ENCODE peak calls at places on chromosomes 5 and 9, in seven cellular contexts. One of them, this sample, is unnamed.

GRCh38 chr5:16992444-16992843 is 56.4 kb upstream of the MYO10 start:
- DNase-seq in left ventricle myocardium inferior: no peak
- DNase-seq in tibial nerve: no peak
- DNase-seq in sigmoid colon: no peak
- DNase-seq in IMR-90: no peak
- DNase-seq in body of pancreas: no peak
- DNase-seq in PC-3: no peak
- DNase-seq in this sample: no peak

GRCh38 chr9:88805217-88805943 is 185.9 kb upstream of the S1PR3 start:
- DNase-seq in left ventricle myocardium inferior: no peak
- DNase-seq in tibial nerve: no peak
- DNase-seq in sigmoid colon: no peak
- DNase-seq in IMR-90: no peak
- DNase-seq in body of pancreas: no peak
- DNase-seq in PC-3: no peak
- DNase-seq in this sample: no peak

GRCh38 chr9:134858051-134858841 is 22.4 kb upstream of the FCN2 start:
- DNase-seq in left ventricle myocardium inferior: no peak
- DNase-seq in tibial nerve: no peak
- DNase-seq in sigmoid colon: peak; percentile 56
- DNase-seq in IMR-90: peak; percentile 38
- DNase-seq in body of pancreas: no peak
- DNase-seq in PC-3: peak; percentile 50
- DNase-seq in this sample: no peak

GRCh38 chr9:132350861-132351315 is 3.9 kb downstream of the SETX start:
- DNase-seq in left ventricle myocardium inferior: no peak
- DNase-seq in tibial nerve: no peak
- DNase-seq in sigmoid colon: no peak
- DNase-seq in IMR-90: peak; percentile 6
- DNase-seq in body of pancreas: no peak
- DNase-seq in PC-3: no peak
- DNase-seq in this sample: no peak

GRCh38 chr9:133916159-133916541 is 76.0 kb downstream of the VAV2 start:
- DNase-seq in left ventricle myocardium inferior: no peak
- DNase-seq in tibial nerve: no peak
- DNase-seq in sigmoid colon: no peak
- DNase-seq in IMR-90: no peak
- DNase-seq in body of pancreas: peak; percentile 46
- DNase-seq in PC-3: no peak
- DNase-seq in this sample: no peak

GRCh38 chr5:28810751-28811136 is 1772.4 kb upstream of the CDH9 start:
- DNase-seq in left ventricle myocardium inferior: no peak
- DNase-seq in tibial nerve: no peak
- DNase-seq in sigmoid colon: no peak
- DNase-seq in IMR-90: no peak
- DNase-seq in body of pancreas: no peak
- DNase-seq in PC-3: peak; percentile 19
- DNase-seq in this sample: no peak

GRCh38 chr5:55438931-55439477 is 95.8 kb downstream of the PLPP1 start:
- DNase-seq in left ventricle myocardium inferior: no peak
- DNase-seq in tibial nerve: no peak
- DNase-seq in sigmoid colon: peak; percentile 87
- DNase-seq in IMR-90: peak; percentile 82
- DNase-seq in body of pancreas: peak; percentile 24
- DNase-seq in PC-3: peak; percentile 4
- DNase-seq in this sample: peak; percentile 69

GRCh38 chr5:108696951-108697715 is 50.6 kb upstream of the FER start:
- DNase-seq in left ventricle myocardium inferior: no peak
- DNase-seq in tibial nerve: no peak
- DNase-seq in sigmoid colon: no peak
- DNase-seq in IMR-90: no peak
- DNase-seq in body of pancreas: no peak
- DNase-seq in PC-3: no peak
- DNase-seq in this sample: no peak

GRCh38 chr5:72871358-72872024 is 55.0 kb downstream of the TNPO1 start:
- DNase-seq in left ventricle myocardium inferior: no peak
- DNase-seq in tibial nerve: no peak
- DNase-seq in sigmoid colon: no peak
- DNase-seq in IMR-90: peak; percentile 51
- DNase-seq in body of pancreas: no peak
- DNase-seq in PC-3: no peak
- DNase-seq in this sample: no peak

GRCh38 chr5:94174748-94175411 is 433.5 kb upstream of the POU5F2 start:
- DNase-seq in left ventricle myocardium inferior: no peak
- DNase-seq in tibial nerve: no peak
- DNase-seq in sigmoid colon: no peak
- DNase-seq in IMR-90: peak; percentile 69
- DNase-seq in body of pancreas: no peak
- DNase-seq in PC-3: peak; percentile 51
- DNase-seq in this sample: no peak

GRCh38 chr5:176534640-176535039 is 2.6 kb downstream of the RNF44 start:
- DNase-seq in left ventricle myocardium inferior: no peak
- DNase-seq in tibial nerve: no peak
- DNase-seq in sigmoid colon: no peak
- DNase-seq in IMR-90: no peak
- DNase-seq in body of pancreas: no peak
- DNase-seq in PC-3: no peak
- DNase-seq in this sample: no peak

GRCh38 chr9:14056235-14056930 is 257.6 kb downstream of the NFIB start:
- DNase-seq in left ventricle myocardium inferior: no peak
- DNase-seq in tibial nerve: no peak
- DNase-seq in sigmoid colon: no peak
- DNase-seq in IMR-90: no peak
- DNase-seq in body of pancreas: no peak
- DNase-seq in PC-3: no peak
- DNase-seq in this sample: no peak

GRCh38 chr9:137217276-137218211 is 4.5 kb downstream of the RNF208 start:
- DNase-seq in left ventricle myocardium inferior: peak; percentile 75
- DNase-seq in tibial nerve: peak; percentile 48
- DNase-seq in sigmoid colon: no peak
- DNase-seq in IMR-90: no peak
- DNase-seq in body of pancreas: peak; percentile 93
- DNase-seq in PC-3: peak; percentile 84
- DNase-seq in this sample: no peak

GRCh38 chr9:15484802-15485201 is 26.0 kb downstream of the PSIP1 start:
- DNase-seq in left ventricle myocardium inferior: no peak
- DNase-seq in tibial nerve: no peak
- DNase-seq in sigmoid colon: no peak
- DNase-seq in IMR-90: no peak
- DNase-seq in body of pancreas: no peak
- DNase-seq in PC-3: no peak
- DNase-seq in this sample: no peak
- H3K36me3 ChIP-seq in left ventricle myocardium inferior: peaks cover 17% of the 10 kb centered on the region
- H3K36me3 ChIP-seq in tibial nerve: no peaks in the 10 kb centered on the region
- H3K36me3 ChIP-seq in sigmoid colon: peaks cover 34% of the 10 kb centered on the region
- H3K36me3 ChIP-seq in IMR-90: peaks cover 6% of the 10 kb centered on the region
- H3K36me3 ChIP-seq in body of pancreas: no peaks in the 10 kb centered on the region
- H3K36me3 ChIP-seq in PC-3: peaks cover 10% of the 10 kb centered on the region
- H3K36me3 ChIP-seq in this sample: no peaks in the 10 kb centered on the region

DNA sequence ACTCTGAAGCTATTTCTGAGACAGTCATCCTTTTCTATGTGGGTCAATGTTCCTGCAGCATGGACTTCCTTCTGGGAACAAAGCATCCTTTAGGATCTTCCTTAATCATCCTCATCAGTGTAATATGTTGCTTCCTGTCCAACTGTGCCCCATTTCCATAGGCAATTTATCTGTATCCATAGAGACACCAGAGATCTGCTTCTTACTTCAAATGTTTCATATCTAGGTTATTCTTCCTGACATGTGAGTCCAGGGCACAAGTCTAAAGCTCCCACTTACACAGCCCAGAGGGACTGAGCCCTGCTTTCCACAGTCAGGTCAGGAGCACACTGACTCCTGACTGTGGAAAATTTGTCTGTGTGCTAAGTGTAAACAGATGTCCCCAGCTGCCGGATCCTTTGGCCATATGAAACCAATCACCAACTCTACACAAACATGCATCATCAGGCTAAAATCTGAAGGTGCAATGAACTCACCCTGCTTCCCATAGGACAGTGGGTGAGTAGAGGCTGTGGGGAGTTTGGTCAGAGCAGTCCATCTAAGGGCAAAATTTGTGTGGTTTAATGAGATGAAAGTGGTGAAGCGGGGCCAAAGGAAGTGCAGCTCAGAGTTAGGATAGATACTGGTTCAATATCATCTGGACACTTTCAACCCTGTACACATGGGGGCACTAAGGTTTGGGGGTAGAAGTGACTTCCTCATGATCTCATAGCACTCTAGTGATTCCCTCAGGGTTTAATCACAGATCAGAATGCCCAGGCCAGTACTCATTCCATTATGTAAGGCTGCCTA is 85.2 kb upstream of the TNC start:
- DNase-seq in left ventricle myocardium inferior: peak; percentile 28
- DNase-seq in tibial nerve: no peak
- DNase-seq in sigmoid colon: peak; percentile 88
- DNase-seq in IMR-90: peak; percentile 94
- DNase-seq in body of pancreas: no peak
- DNase-seq in PC-3: no peak
- DNase-seq in this sample: peak; percentile 30
- H3K4me1 ChIP-seq in left ventricle myocardium inferior: no peaks in the 10 kb centered on the region
- H3K4me1 ChIP-seq in tibial nerve: no peaks in the 10 kb centered on the region
- H3K4me1 ChIP-seq in sigmoid colon: peaks cover 49% of the 10 kb centered on the region
- H3K4me1 ChIP-seq in IMR-90: peaks cover 23% of the 10 kb centered on the region
- H3K4me1 ChIP-seq in body of pancreas: no peaks in the 10 kb centered on the region
- H3K4me1 ChIP-seq in PC-3: peaks cover 33% of the 10 kb centered on the region
- H3K4me1 ChIP-seq in this sample: no peaks in the 10 kb centered on the region

GRCh38 chr5:2140501-2140900 is 257.8 kb upstream of the IRX4 start:
- DNase-seq in left ventricle myocardium inferior: no peak
- DNase-seq in tibial nerve: no peak
- DNase-seq in sigmoid colon: no peak
- DNase-seq in IMR-90: no peak
- DNase-seq in body of pancreas: no peak
- DNase-seq in PC-3: no peak
- DNase-seq in this sample: no peak

GRCh38 chr5:2138896-2139295 is 256.2 kb upstream of the IRX4 start:
- DNase-seq in left ventricle myocardium inferior: no peak
- DNase-seq in tibial nerve: no peak
- DNase-seq in sigmoid colon: no peak
- DNase-seq in IMR-90: no peak
- DNase-seq in body of pancreas: no peak
- DNase-seq in PC-3: no peak
- DNase-seq in this sample: no peak

GRCh38 chr5:2137444-2138050 is 254.8 kb upstream of the IRX4 start:
- DNase-seq in left ventricle myocardium inferior: no peak
- DNase-seq in tibial nerve: no peak
- DNase-seq in sigmoid colon: no peak
- DNase-seq in IMR-90: no peak
- DNase-seq in body of pancreas: no peak
- DNase-seq in PC-3: no peak
- DNase-seq in this sample: no peak

GRCh38 chr5:2141254-2142000 is 258.7 kb upstream of the IRX4 start:
- DNase-seq in left ventricle myocardium inferior: no peak
- DNase-seq in tibial nerve: no peak
- DNase-seq in sigmoid colon: no peak
- DNase-seq in IMR-90: no peak
- DNase-seq in body of pancreas: no peak
- DNase-seq in PC-3: no peak
- DNase-seq in this sample: no peak

GRCh38 chr5:2139478-2139877 is 256.8 kb upstream of the IRX4 start:
- DNase-seq in left ventricle myocardium inferior: no peak
- DNase-seq in tibial nerve: no peak
- DNase-seq in sigmoid colon: no peak
- DNase-seq in IMR-90: no peak
- DNase-seq in body of pancreas: no peak
- DNase-seq in PC-3: no peak
- DNase-seq in this sample: no peak
- H3K27me3 ChIP-seq in left ventricle myocardium inferior: peaks cover 91% of the 10 kb centered on the region
- H3K27me3 ChIP-seq in tibial nerve: no peaks in the 10 kb centered on the region
- H3K27me3 ChIP-seq in sigmoid colon: peaks cover 6% of the 10 kb centered on the region
- H3K27me3 ChIP-seq in IMR-90: no peaks in the 10 kb centered on the region
- H3K27me3 ChIP-seq in body of pancreas: no peaks in the 10 kb centered on the region
- H3K27me3 ChIP-seq in PC-3: peaks cover 42% of the 10 kb centered on the region
- H3K27me3 ChIP-seq in this sample: no peaks in the 10 kb centered on the region

DNA sequence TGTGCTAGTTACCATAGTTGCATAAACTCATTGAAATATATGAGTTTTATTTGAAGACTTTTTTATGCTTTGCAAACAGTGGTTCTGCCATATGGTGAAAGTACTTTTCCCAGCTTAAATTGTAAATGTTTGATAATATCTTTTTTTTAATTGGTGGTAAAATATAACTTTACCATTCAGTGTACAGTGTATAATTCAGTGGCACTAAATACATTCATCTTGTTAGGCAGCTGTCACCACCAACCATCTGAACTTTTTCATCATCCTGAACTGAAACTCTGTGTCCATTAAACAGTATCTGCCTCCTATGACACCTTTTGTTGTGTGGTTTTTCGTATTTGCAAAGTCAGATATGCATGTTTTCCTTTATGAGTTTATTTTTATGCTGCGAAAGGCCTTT is 45.1 kb downstream of the FBXO38 start:
- DNase-seq in left ventricle myocardium inferior: no peak
- DNase-seq in tibial nerve: no peak
- DNase-seq in sigmoid colon: no peak
- DNase-seq in IMR-90: no peak
- DNase-seq in body of pancreas: no peak
- DNase-seq in PC-3: no peak
- DNase-seq in this sample: no peak
- H3K36me3 ChIP-seq in left ventricle myocardium inferior: peaks cover 72% of the 10 kb centered on the region
- H3K36me3 ChIP-seq in tibial nerve: peaks cover 4% of the 10 kb centered on the region
- H3K36me3 ChIP-seq in sigmoid colon: peaks cover 59% of the 10 kb centered on the region
- H3K36me3 ChIP-seq in IMR-90: peaks cover 40% of the 10 kb centered on the region
- H3K36me3 ChIP-seq in body of pancreas: peaks cover 10% of the 10 kb centered on the region
- H3K36me3 ChIP-seq in PC-3: peaks cover 49% of the 10 kb centered on the region
- H3K36me3 ChIP-seq in this sample: no peaks in the 10 kb centered on the region

GRCh38 chr5:174606153-174606552 is 118.2 kb upstream of the MSX2 start:
- DNase-seq in left ventricle myocardium inferior: no peak
- DNase-seq in tibial nerve: no peak
- DNase-seq in sigmoid colon: no peak
- DNase-seq in IMR-90: no peak
- DNase-seq in body of pancreas: no peak
- DNase-seq in PC-3: no peak
- DNase-seq in this sample: no peak
- H3K4me1 ChIP-seq in left ventricle myocardium inferior: no peaks in the 10 kb centered on the region
- H3K4me1 ChIP-seq in tibial nerve: no peaks in the 10 kb centered on the region
- H3K4me1 ChIP-seq in sigmoid colon: no peaks in the 10 kb centered on the region
- H3K4me1 ChIP-seq in IMR-90: peaks cover 6% of the 10 kb centered on the region
- H3K4me1 ChIP-seq in body of pancreas: peaks cover 12% of the 10 kb centered on the region
- H3K4me1 ChIP-seq in PC-3: no peaks in the 10 kb centered on the region
- H3K4me1 ChIP-seq in this sample: no peaks in the 10 kb centered on the region

GRCh38 chr5:129906177-129906887 is 2.1 kb downstream of the CHSY3 start:
- DNase-seq in left ventricle myocardium inferior: no peak
- DNase-seq in tibial nerve: no peak
- DNase-seq in sigmoid colon: peak; percentile 62
- DNase-seq in IMR-90: no peak
- DNase-seq in body of pancreas: peak; percentile 16
- DNase-seq in PC-3: no peak
- DNase-seq in this sample: peak; percentile 13

GRCh38 chr5:129904667-129905466 is 602 bp downstream of the CHSY3 start:
- DNase-seq in left ventricle myocardium inferior: peak; percentile 19
- DNase-seq in tibial nerve: no peak
- DNase-seq in sigmoid colon: peak; percentile 64
- DNase-seq in IMR-90: no peak
- DNase-seq in body of pancreas: no peak
- DNase-seq in PC-3: no peak
- DNase-seq in this sample: peak; percentile 14

GRCh38 chr5:129904102-129904666 is at the start of gene CHSY3:
- DNase-seq in left ventricle myocardium inferior: peak; percentile 84
- DNase-seq in tibial nerve: peak; percentile 68
- DNase-seq in sigmoid colon: peak; percentile 90
- DNase-seq in IMR-90: peak; percentile 54
- DNase-seq in body of pancreas: peak; percentile 89
- DNase-seq in PC-3: peak; percentile 54
- DNase-seq in this sample: peak; percentile 76

GRCh38 chr5:129903466-129904101 is 681 bp upstream of the CHSY3 start:
- DNase-seq in left ventricle myocardium inferior: no peak
- DNase-seq in tibial nerve: no peak
- DNase-seq in sigmoid colon: no peak
- DNase-seq in IMR-90: no peak
- DNase-seq in body of pancreas: peak; percentile 4
- DNase-seq in PC-3: no peak
- DNase-seq in this sample: no peak

GRCh38 chr5:129905467-129906176 is 1.4 kb downstream of the CHSY3 start:
- DNase-seq in left ventricle myocardium inferior: no peak
- DNase-seq in tibial nerve: no peak
- DNase-seq in sigmoid colon: peak; percentile 65
- DNase-seq in IMR-90: peak; percentile 3
- DNase-seq in body of pancreas: no peak
- DNase-seq in PC-3: no peak
- DNase-seq in this sample: peak; percentile 16
- H3K27me3 ChIP-seq in left ventricle myocardium inferior: peaks cover 43% of the 10 kb centered on the region
- H3K27me3 ChIP-seq in tibial nerve: no peaks in the 10 kb centered on the region
- H3K27me3 ChIP-seq in sigmoid colon: peaks cover 23% of the 10 kb centered on the region
- H3K27me3 ChIP-seq in IMR-90: peaks cover 12% of the 10 kb centered on the region
- H3K27me3 ChIP-seq in body of pancreas: no peaks in the 10 kb centered on the region
- H3K27me3 ChIP-seq in PC-3: peaks cover 13% of the 10 kb centered on the region
- H3K27me3 ChIP-seq in this sample: no peaks in the 10 kb centered on the region

This sample was measured in uterus.